ENCODE peak calls at places on chromosomes 16 and 17, in six cellular contexts. W is GM23338, B is HCT116, H is mammary epithelial cell, D is SK-N-MC, R is hepatocyte. Q is an unnamed sample.

GRCh38 chr17:73068322-73069153 is 23.9 kb downstream of the SLC39A11 start:
- DNase-seq in H (peak; percentile 77), W (no peak), D (peak; percentile 45), R (peak; percentile 83), B (no peak), Q (peak; percentile 46)

GRCh38 chr16:67326472-67327309 is at the start of the genes KCTD19 and LRRC36:
- DNase-seq in D (no peak), H (no peak), B (no peak), R (peak; percentile 80), W (peak; percentile 96), Q (no peak)

GRCh38 chr16:21727344-21727743 is 63.6 kb downstream of the OTOA start:
- DNase-seq in H (no peak), D (no peak), B (no peak), R (no peak), W (no peak), Q (no peak)

GRCh38 chr17:60908324-60908723 is 230.7 kb downstream of the BCAS3 start:
- DNase-seq in R (no peak), B (no peak), H (no peak), D (no peak), W (peak; percentile 23), Q (no peak)

GRCh38 chr17:40347319-40348135 is 17.0 kb downstream of the GJD3 start:
- DNase-seq in H (no peak), D (no peak), B (no peak), W (peak; percentile 72), R (no peak), Q (no peak)

GRCh38 chr16:57889111-57889510 is 81.8 kb downstream of the CNGB1 start:
- DNase-seq in H (no peak), D (no peak), W (no peak), R (no peak), B (no peak), Q (no peak)

GRCh38 chr17:39194089-39194984 is 3.1 kb downstream of the CACNB1 start:
- DNase-seq in D (no peak), W (peak; percentile 75), B (no peak), H (no peak), R (peak; percentile 61), Q (no peak)

GRCh38 chr17:50645748-50646682 is 11.3 kb downstream of the ABCC3 start:
- DNase-seq in R (no peak), B (no peak), H (no peak), D (no peak), W (no peak), Q (no peak)

GRCh38 chr17:63369233-63369632 is 76.9 kb downstream of the CYB561 start:
- DNase-seq in H (no peak), R (no peak), B (no peak), D (no peak), W (no peak), Q (no peak)

GRCh38 chr16:82773018-82773417 is 146.2 kb downstream of the CDH13 start:
- DNase-seq in R (no peak), H (peak; percentile 25), D (no peak), W (no peak), B (no peak), Q (no peak)

GRCh38 chr17:82021728-82022309 is 859 bp downstream of the CENPX start:
- DNase-seq in W (no peak), B (no peak), R (no peak), D (no peak), H (peak; percentile 16), Q (no peak)

GRCh38 chr17:34623856-34624766 is 44.7 kb downstream of the TMEM132E start:
- DNase-seq in R (no peak), B (no peak), H (no peak), W (no peak), D (no peak), Q (no peak)

GRCh38 chr16:13322357-13322756 is 421.0 kb downstream of the SHISA9 start:
- DNase-seq in W (peak; percentile 38), H (no peak), R (no peak), D (no peak), B (no peak), Q (no peak)

GRCh38 chr16:57623251-57624043 is 5.0 kb upstream of the ADGRG1 start:
- DNase-seq in R (peak; percentile 64), H (peak; percentile 95), B (peak; percentile 55), D (no peak), W (peak; percentile 57), Q (peak; percentile 90)

GRCh38 chr17:36921131-36921851 is 16.0 kb upstream of the LHX1 start:
- DNase-seq in W (peak; percentile 55), B (peak; percentile 98), H (peak; percentile 96), D (no peak), R (peak; percentile 75), Q (peak; percentile 92)

GRCh38 chr17:78923660-78924453 is 1.3 kb downstream of the TIMP2 start:
- DNase-seq in D (no peak), H (peak; percentile 81), W (peak; percentile 76), B (peak; percentile 69), R (peak; percentile 89), Q (peak; percentile 92)

GRCh38 chr16:19524866-19525723 is 1.4 kb downstream of the CCP110 start:
- DNase-seq in R (peak; percentile 24), H (peak; percentile 59), D (no peak), B (no peak), W (peak; percentile 57), Q (no peak)

GRCh38 chr16:85735225-85735722 is 15.6 kb downstream of the C16orf74 start:
- DNase-seq in R (no peak), W (no peak), B (no peak), H (no peak), D (no peak), Q (no peak)

GRCh38 chr17:7042507-7043194 is 1.2 kb downstream of the SLC16A11 start:
- DNase-seq in H (no peak), D (no peak), R (no peak), B (no peak), W (peak; percentile 70), Q (no peak)

GRCh38 chr17:37399404-37399803 is 7.2 kb downstream of the ACACA start:
- DNase-seq in R (no peak), D (no peak), W (no peak), H (peak; percentile 48), B (no peak), Q (peak; percentile 90)

GRCh38 chr16:8721693-8722348 is 47.4 kb downstream of the ABAT start:
- DNase-seq in H (no peak), W (peak; percentile 20), D (no peak), B (no peak), R (no peak), Q (no peak)

GRCh38 chr17:59330314-59330942 is 1.0 kb upstream of the YPEL2 start:
- DNase-seq in B (no peak), D (no peak), R (peak; percentile 80), W (peak; percentile 40), H (no peak), Q (peak; percentile 24)

GRCh38 chr17:1179635-1180433 is at the start of gene ABR:
- DNase-seq in D (no peak), W (peak; percentile 74), R (peak; percentile 68), H (peak; percentile 25), B (no peak), Q (no peak)

GRCh38 chr17:61349350-61349749 is 50.3 kb upstream of the TBX2 start:
- DNase-seq in R (no peak), D (no peak), H (no peak), W (no peak), B (no peak), Q (peak; percentile 38)

GRCh38 chr16:66618588-66618987 is 14.1 kb downstream of the CMTM3 start:
- DNase-seq in H (peak; percentile 96), D (no peak), R (no peak), B (peak; percentile 70), W (no peak), Q (peak; percentile 90)

GRCh38 chr17:17235212-17236174 is 1.5 kb downstream of the FLCN start:
- DNase-seq in B (no peak), D (no peak), W (no peak), R (peak; percentile 60), H (peak; percentile 48), Q (peak; percentile 65)

GRCh38 chr17:12070561-12070960 is 49.9 kb downstream of the MAP2K4 start:
- DNase-seq in R (no peak), W (no peak), D (no peak), B (no peak), H (peak; percentile 65), Q (peak; percentile 75)

GRCh38 chr17:16123531-16123930 is 91.8 kb downstream of the NCOR1 start:
- DNase-seq in R (no peak), D (no peak), B (no peak), W (no peak), H (no peak), Q (no peak)

GRCh38 chr17:40176409-40177110 is 710 bp upstream of the RAPGEFL1 start:
- DNase-seq in R (peak; percentile 78), H (peak; percentile 87), W (no peak), D (no peak), B (no peak), Q (peak; percentile 36)

GRCh38 chr16:69190598-69190997 is 3.6 kb downstream of the SNTB2 start:
- DNase-seq in R (no peak), D (no peak), W (no peak), B (no peak), H (no peak), Q (no peak)

GRCh38 chr16:14353340-14353739 is 276.7 kb downstream of the PARN start:
- DNase-seq in R (no peak), H (no peak), W (peak; percentile 41), B (no peak), D (no peak), Q (no peak)

GRCh38 chr16:55480228-55480655 is 1.2 kb downstream of the MMP2 start:
- DNase-seq in W (peak; percentile 64), D (no peak), R (peak; percentile 85), B (no peak), H (peak; percentile 59), Q (peak; percentile 4)

GRCh38 chr17:78890111-78890897 is 12.7 kb downstream of the CEP295NL start:
- DNase-seq in B (no peak), D (peak; percentile 97), R (no peak), H (no peak), W (no peak), Q (no peak)

DNA sequence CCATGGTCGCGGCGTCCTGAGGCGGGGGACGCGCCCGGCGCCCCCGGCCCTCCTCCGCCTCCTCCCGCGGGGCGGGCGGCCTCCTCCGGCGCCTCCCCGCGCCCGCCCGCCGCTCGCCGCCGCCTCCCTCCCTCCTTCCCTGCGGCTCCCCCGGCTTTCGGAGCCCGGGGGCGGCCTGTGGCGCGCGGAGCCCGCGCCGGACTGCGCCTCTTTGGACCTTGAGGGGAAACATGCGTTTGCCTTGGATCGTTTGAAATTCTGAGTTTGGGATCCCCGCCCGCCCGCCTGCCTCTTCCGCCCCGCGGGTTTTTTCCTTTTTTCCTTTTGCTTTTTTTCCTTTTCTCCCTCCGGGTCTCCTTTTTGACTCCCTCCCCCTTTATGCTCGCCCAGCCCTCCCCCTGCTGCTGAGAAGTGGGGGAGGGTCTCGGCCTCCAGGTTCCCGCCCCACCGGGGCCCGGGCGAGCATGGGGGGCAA is 421 bp downstream of the ZNRF1 start:
- DNase-seq in H (no peak), B (no peak), R (no peak), W (peak; percentile 36), D (no peak), Q (no peak)
- TF ChIP-seq EZH2 in H (no peak), B (no peak), R (no peak), W (no peak), D (no peak), Q (no peak)

GRCh38 chr16:3305109-3306068 is at the start of the genes TIGD7 and ZNF75A:
- DNase-seq in W (peak; percentile 96), D (no peak), R (peak; percentile 93), B (peak; percentile 51), H (peak; percentile 87), Q (peak; percentile 84)
- TF ChIP-seq EZH2 in W (no peak), D (no peak), R (no peak), B (no peak), H (no peak), Q (no peak)

GRCh38 chr17:8062435-8062806 is 23.6 kb downstream of the ALOX15B start:
- DNase-seq in B (no peak), R (no peak), H (no peak), D (no peak), W (no peak), Q (peak; percentile 36)
- TF ChIP-seq EZH2 in B (no peak), R (peak; percentile 15), H (no peak), D (no peak), W (peak; percentile 29), Q (no peak)

GRCh38 chr17:74972107-74972972 is at the start of gene HID1:
- DNase-seq in B (no peak), D (no peak), H (no peak), R (peak; percentile 90), W (peak; percentile 89), Q (peak; percentile 88)
- TF ChIP-seq EZH2 in B (no peak), D (no peak), H (no peak), R (no peak), W (no peak), Q (no peak)